ENCODE peak calls at places on chromosome 2, in nine cellular contexts. X, V, W, L, T, Z, P, H and I are unnamed samples.

GRCh38 chr2:53210538-53210937 is 557.1 kb upstream of the CHAC2 start:
- DNase-seq in H (no peak), W (no peak), L (peak; percentile 1), T (no peak), Z (peak; percentile 6), P (no peak), X (no peak), V (no peak), I (no peak)

GRCh38 chr2:28344756-28345291 is 47.8 kb upstream of the FOSL2 start:
- DNase-seq in W (no peak), T (no peak), X (no peak), L (no peak), H (no peak), V (no peak), Z (no peak), P (no peak), I (no peak)

GRCh38 chr2:28350196-28350595 is 42.5 kb upstream of the FOSL2 start:
- DNase-seq in H (no peak), W (no peak), T (no peak), Z (no peak), V (no peak), L (no peak), X (no peak), P (no peak), I (peak; percentile 47)

GRCh38 chr2:145159676-145160075 is 639.8 kb upstream of the ZEB2 start:
- DNase-seq in V (no peak), T (no peak), L (no peak), Z (peak; percentile 6), P (no peak), W (no peak), X (no peak), H (no peak), I (no peak)

GRCh38 chr2:216691210-216691741 is 4.1 kb downstream of the IGFBP5 start:
- DNase-seq in X (no peak), V (peak; percentile 54), T (peak; percentile 65), W (peak; percentile 88), Z (peak; percentile 81), H (peak; percentile 85), P (no peak), L (peak; percentile 83), I (peak; percentile 76)

GRCh38 chr2:231315896-231316295 is 79.6 kb upstream of the B3GNT7 start:
- DNase-seq in Z (no peak), L (no peak), H (no peak), P (no peak), W (no peak), T (no peak), V (no peak), X (no peak), I (no peak)

GRCh38 chr2:106614511-106615291 is 127.5 kb downstream of the CD8B2 start:
- DNase-seq in V (no peak), H (no peak), L (no peak), P (no peak), W (peak; percentile 68), Z (no peak), T (no peak), X (no peak), I (no peak)

GRCh38 chr2:158459161-158460003 is 2.6 kb downstream of the PKP4 start:
- DNase-seq in W (no peak), Z (no peak), L (no peak), H (no peak), V (no peak), X (no peak), P (no peak), T (no peak), I (no peak)

GRCh38 chr2:67867735-67868134 is 195.1 kb downstream of the C1D start:
- DNase-seq in X (no peak), V (no peak), H (no peak), T (no peak), L (peak; percentile 83), P (no peak), W (no peak), Z (peak; percentile 58), I (no peak)

GRCh38 chr2:219060821-219061791 is at the start of gene IHH:
- DNase-seq in T (no peak), V (no peak), X (no peak), P (no peak), L (no peak), H (no peak), Z (no peak), W (peak; percentile 80), I (no peak)

GRCh38 chr2:26457241-26457666 is 20.7 kb downstream of the OTOF start:
- DNase-seq in X (no peak), P (no peak), L (peak; percentile 16), W (no peak), T (no peak), Z (no peak), V (no peak), H (no peak), I (no peak)

GRCh38 chr2:63862802-63863201 is 21.1 kb downstream of the UGP2 start:
- DNase-seq in H (no peak), L (peak; percentile 86), W (peak; percentile 76), P (no peak), X (no peak), Z (no peak), T (no peak), V (no peak), I (no peak)

GRCh38 chr2:108029912-108030311 is 43.6 kb downstream of the SLC5A7 start:
- DNase-seq in L (no peak), X (no peak), Z (no peak), T (no peak), P (no peak), W (no peak), V (no peak), H (no peak), I (no peak)

GRCh38 chr2:56680971-56681631 is 497.3 kb downstream of the CCDC85A start:
- DNase-seq in T (no peak), H (no peak), Z (no peak), X (no peak), V (no peak), W (no peak), L (peak; percentile 89), P (no peak), I (no peak)

GRCh38 chr2:677056-677949 is at the start of gene TMEM18:
- DNase-seq in H (peak; percentile 94), X (no peak), V (peak; percentile 92), W (peak; percentile 98), T (peak; percentile 97), L (peak; percentile 97), Z (peak; percentile 100), P (peak; percentile 84), I (peak; percentile 90)

GRCh38 chr2:23828256-23828980 is 98.5 kb downstream of the ATAD2B start:
- DNase-seq in T (no peak), W (no peak), V (no peak), X (no peak), H (no peak), P (no peak), L (no peak), Z (no peak), I (no peak)